ENCODE peak calls at places on chromosomes 5 and 9, in seven cellular contexts. G is Panc1, F is HCT116, Z is H1, A is HepG2, O is SK-N-SH, V is K562. N is an unnamed sample.

GRCh38 chr9:109035684-109036423 is 22.6 kb upstream of the CTNNAL1 start:
- DNase-seq in F (peak), Z (no peak), V (no peak), G (peak), O (no peak), A (peak), N (no peak)

GRCh38 chr5:15008911-15009310 is 137.3 kb upstream of the ANKH start:
- DNase-seq in Z (no peak), V (no peak), A (peak), O (no peak), F (no peak), G (no peak), N (no peak)

GRCh38 chr5:1840741-1841521 is 39.7 kb downstream of the NDUFS6 start:
- DNase-seq in G (no peak), V (no peak), A (no peak), Z (no peak), F (no peak), O (peak), N (no peak)

GRCh38 chr5:111583761-111584203 is 71.4 kb upstream of the STARD4 start:
- DNase-seq in O (no peak), Z (no peak), A (no peak), F (no peak), G (no peak), V (no peak), N (no peak)

GRCh38 chr9:38214441-38214840 is 145.4 kb upstream of the SHB start:
- DNase-seq in V (no peak), Z (peak), O (peak), F (no peak), G (no peak), A (no peak), N (no peak)

GRCh38 chr9:136297016-136297691 is 6.7 kb downstream of the CCDC187 start:
- DNase-seq in Z (no peak), G (no peak), F (no peak), O (no peak), V (no peak), A (peak), N (no peak)

GRCh38 chr5:39209924-39210323 is 9.4 kb downstream of the FYB1 start:
- DNase-seq in F (no peak), V (no peak), G (no peak), O (no peak), Z (no peak), A (no peak), N (no peak)

GRCh38 chr9:21919377-21920362 is 74.5 kb downstream of the CDKN2A start:
- DNase-seq in Z (no peak), G (no peak), A (peak), V (no peak), F (peak), O (peak), N (peak)

GRCh38 chr9:116279230-116279629 is 125.6 kb downstream of the PAPPA start:
- DNase-seq in G (no peak), A (no peak), V (no peak), O (no peak), Z (peak), F (no peak), N (no peak)

GRCh38 chr5:35828092-35828598 is 28.5 kb upstream of the IL7R start:
- DNase-seq in A (no peak), G (no peak), Z (no peak), F (no peak), O (no peak), V (no peak), N (no peak)

GRCh38 chr9:114356792-114357191 is 27.1 kb downstream of the ORM2 start:
- DNase-seq in Z (no peak), F (no peak), V (no peak), G (no peak), A (no peak), O (no peak), N (no peak)

GRCh38 chr5:158276692-158277091 is 417.7 kb upstream of the CLINT1 start:
- DNase-seq in V (no peak), G (no peak), O (no peak), A (no peak), F (no peak), Z (no peak), N (no peak)

GRCh38 chr5:102933300-102933699 is 178.2 kb downstream of the PAM start:
- DNase-seq in Z (no peak), G (no peak), V (no peak), F (no peak), O (no peak), A (no peak), N (no peak)

GRCh38 chr9:114452219-114453169 is 52.8 kb downstream of the WHRN start:
- DNase-seq in V (no peak), A (no peak), Z (no peak), G (no peak), O (no peak), F (no peak), N (no peak)

GRCh38 chr5:69238760-69239251 is 4.1 kb downstream of the CDK7 start:
- DNase-seq in F (peak), V (no peak), A (no peak), O (no peak), Z (no peak), G (peak), N (no peak)

GRCh38 chr5:142432369-142432863 is 107.6 kb upstream of the SPRY4 start:
- DNase-seq in A (no peak), G (no peak), Z (no peak), V (no peak), F (no peak), O (no peak), N (no peak)

GRCh38 chr5:78622302-78622971 is 26.1 kb downstream of the LHFPL2 start:
- DNase-seq in G (no peak), A (no peak), F (no peak), V (no peak), O (no peak), Z (no peak), N (no peak)

GRCh38 chr5:125357660-125358059 is 611.2 kb upstream of the ZNF608 start:
- DNase-seq in O (no peak), Z (no peak), G (no peak), A (no peak), F (no peak), V (no peak), N (no peak)

GRCh38 chr9:108056083-108056804 is 566.7 kb upstream of the KLF4 start:
- DNase-seq in V (no peak), Z (no peak), O (no peak), G (no peak), F (no peak), A (no peak), N (no peak)

GRCh38 chr9:133574791-133575672 is 34.2 kb downstream of the FAM163B start:
- DNase-seq in F (no peak), Z (no peak), G (no peak), O (no peak), V (no peak), A (no peak), N (no peak)

GRCh38 chr9:109100543-109101201 is 19.1 kb downstream of the TMEM245 start:
- DNase-seq in V (no peak), O (no peak), Z (no peak), A (no peak), F (no peak), G (no peak), N (no peak)

GRCh38 chr9:12699529-12699928 is 6.3 kb downstream of the TYRP1 start:
- DNase-seq in V (no peak), Z (no peak), G (no peak), A (no peak), F (no peak), O (no peak), N (no peak)

GRCh38 chr5:53419247-53419646 is 61.2 kb upstream of the FST start:
- DNase-seq in V (no peak), Z (no peak), F (no peak), G (no peak), A (no peak), O (no peak), N (no peak)

GRCh38 chr5:136106351-136106750 is 26.3 kb upstream of the SMAD5 start:
- DNase-seq in O (no peak), G (no peak), V (no peak), F (no peak), Z (no peak), A (no peak), N (no peak)

GRCh38 chr5:110496276-110496675 is 230.2 kb downstream of the TMEM232 start:
- DNase-seq in G (no peak), A (no peak), V (no peak), Z (no peak), F (no peak), O (no peak), N (no peak)

GRCh38 chr9:28270156-28270555 is 696.9 kb upstream of the C9orf72 start:
- DNase-seq in O (no peak), G (no peak), Z (no peak), F (no peak), A (no peak), V (no peak), N (no peak)

GRCh38 chr9:129432671-129433154 is 188.2 kb downstream of the C9orf50 start:
- DNase-seq in O (peak), F (no peak), V (no peak), Z (no peak), A (no peak), G (no peak), N (no peak)

GRCh38 chr5:134026521-134027202 is 21.9 kb upstream of the VDAC1 start:
- DNase-seq in A (peak), G (peak), Z (peak), O (peak), V (peak), F (peak), N (no peak)

GRCh38 chr5:112240011-112240410 is 179.1 kb downstream of the EPB41L4A start:
- DNase-seq in V (no peak), O (no peak), Z (no peak), F (no peak), A (no peak), G (no peak), N (no peak)

GRCh38 chr9:117545846-117546245 is 131.0 kb upstream of the ASTN2 start:
- DNase-seq in A (no peak), F (no peak), G (no peak), O (no peak), V (no peak), Z (no peak), N (no peak)

GRCh38 chr5:110085826-110086225 is 396.1 kb downstream of the MAN2A1 start:
- DNase-seq in O (no peak), V (no peak), F (no peak), G (no peak), A (no peak), Z (no peak), N (no peak)

GRCh38 chr5:20102291-20102690 is 114.3 kb upstream of the CDH18 start:
- DNase-seq in V (no peak), Z (no peak), G (no peak), F (no peak), A (no peak), O (no peak), N (no peak)

GRCh38 chr9:33687779-33688178 is 107.6 kb upstream of the PRSS3 start:
- DNase-seq in G (no peak), Z (no peak), F (no peak), V (no peak), O (no peak), A (no peak), N (no peak)

GRCh38 chr5:1111727-1112289 is at the start of gene SLC12A7:
- DNase-seq in V (peak), Z (no peak), O (peak), F (no peak), G (no peak), A (no peak), N (no peak)

GRCh38 chr9:77848897-77849296 is 182.7 kb downstream of the GNAQ start:
- DNase-seq in G (no peak), Z (no peak), F (no peak), O (no peak), V (no peak), A (no peak), N (no peak)

GRCh38 chr5:36214434-36214833 is 27.3 kb downstream of the NADK2 start:
- DNase-seq in A (peak), V (no peak), F (no peak), O (no peak), Z (no peak), G (no peak), N (no peak)

GRCh38 chr9:134046894-134047681 is 20.7 kb downstream of the BRD3 start:
- DNase-seq in G (no peak), O (no peak), F (no peak), V (no peak), A (no peak), Z (no peak), N (no peak)

GRCh38 chr9:95316274-95316673 is 1.2 kb downstream of the FANCC start:
- DNase-seq in V (peak), F (no peak), A (no peak), G (no peak), Z (no peak), O (no peak), N (no peak)

GRCh38 chr9:95316794-95317118 is 753 bp downstream of the FANCC start:
- DNase-seq in F (peak), Z (peak), A (peak), G (no peak), O (peak), V (peak), N (no peak)

GRCh38 chr9:95311956-95312355 is 5.6 kb downstream of the FANCC start:
- DNase-seq in G (no peak), Z (no peak), V (no peak), F (no peak), O (no peak), A (no peak), N (no peak)

GRCh38 chr9:95315108-95315746 is 2.3 kb downstream of the FANCC start:
- DNase-seq in A (peak), G (no peak), V (no peak), F (no peak), Z (no peak), O (no peak), N (no peak)

DNA sequence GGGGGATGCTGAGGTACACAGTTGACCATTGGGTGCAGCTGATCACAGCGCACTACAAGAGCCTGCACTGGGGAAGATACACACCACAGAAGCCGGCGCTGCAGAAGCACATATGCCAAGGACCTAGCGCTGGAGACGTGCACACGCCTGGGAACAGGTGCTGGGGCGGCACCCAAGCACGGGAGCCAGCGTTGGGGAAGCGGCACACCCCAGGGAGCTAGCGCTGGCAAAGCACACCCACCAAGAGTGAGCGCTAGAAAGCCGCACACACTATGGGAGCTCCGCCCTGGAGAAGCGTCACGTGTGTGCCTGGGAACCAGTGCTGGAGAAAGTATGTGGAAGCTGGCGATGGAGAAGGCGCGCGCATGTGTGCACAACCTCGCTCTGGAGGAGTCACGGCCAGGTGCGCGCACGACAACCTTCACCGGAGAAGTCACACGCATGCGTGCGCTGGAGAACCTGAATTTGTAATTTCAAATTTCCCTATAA is 4.5 kb downstream of the FANCC start:
- DNase-seq in V (no peak), G (no peak), F (peak), A (peak), Z (peak), O (peak), N (no peak)
- TF ChIP-seq SIN3A in V (no peak), G (no peak), F (no peak), A (no peak), Z (no peak), O (no peak), N (no peak)

DNA sequence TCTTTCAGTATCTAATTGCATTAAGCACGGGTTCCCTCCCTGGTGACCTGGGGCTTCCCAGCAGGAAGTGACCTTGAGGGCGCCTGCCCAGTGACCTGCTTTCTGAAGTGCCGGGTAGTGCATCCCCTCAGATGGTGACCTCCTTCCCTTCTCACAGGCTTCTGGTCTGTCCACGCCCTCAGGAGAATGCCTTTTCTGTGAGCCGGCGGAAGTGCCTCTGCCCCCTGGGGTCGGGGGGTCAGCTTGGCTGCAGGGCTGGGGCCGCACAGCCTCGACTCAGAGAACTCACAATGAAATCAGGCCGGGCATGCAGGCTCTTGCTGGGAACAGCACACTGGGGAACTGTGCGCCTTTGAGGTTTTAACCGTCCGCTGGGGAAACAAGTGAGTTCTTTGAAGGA is 124.5 kb upstream of the PHYKPL start:
- DNase-seq in F (no peak), G (no peak), V (no peak), A (no peak), O (peak), Z (peak), N (no peak)
- TF ChIP-seq SIN3A in F (no peak), G (no peak), V (no peak), A (no peak), O (no peak), Z (no peak), N (no peak)

GRCh38 chr9:80796662-80797426 is 892.5 kb downstream of the TLE1 start:
- DNase-seq in O (no peak), V (no peak), F (no peak), G (no peak), Z (no peak), A (no peak), N (no peak)

GRCh38 chr9:80794197-80794596 is 895.1 kb downstream of the TLE1 start:
- DNase-seq in Z (no peak), F (no peak), A (no peak), G (no peak), O (no peak), V (no peak), N (no peak)

GRCh38 chr9:80793706-80794105 is 895.6 kb downstream of the TLE1 start:
- DNase-seq in O (no peak), A (no peak), V (no peak), F (no peak), G (no peak), Z (no peak), N (no peak)

GRCh38 chr9:80797427-80797825 is 891.9 kb downstream of the TLE1 start:
- DNase-seq in O (no peak), F (no peak), V (no peak), A (no peak), G (no peak), Z (no peak), N (no peak)

GRCh38 chr9:80797841-80798688 is 891.3 kb downstream of the TLE1 start:
- DNase-seq in F (no peak), A (no peak), V (no peak), G (no peak), O (peak), Z (no peak), N (no peak)
- TF ChIP-seq SIN3A in F (no peak), A (no peak), V (no peak), G (no peak), O (no peak), Z (no peak), N (no peak)

DNA sequence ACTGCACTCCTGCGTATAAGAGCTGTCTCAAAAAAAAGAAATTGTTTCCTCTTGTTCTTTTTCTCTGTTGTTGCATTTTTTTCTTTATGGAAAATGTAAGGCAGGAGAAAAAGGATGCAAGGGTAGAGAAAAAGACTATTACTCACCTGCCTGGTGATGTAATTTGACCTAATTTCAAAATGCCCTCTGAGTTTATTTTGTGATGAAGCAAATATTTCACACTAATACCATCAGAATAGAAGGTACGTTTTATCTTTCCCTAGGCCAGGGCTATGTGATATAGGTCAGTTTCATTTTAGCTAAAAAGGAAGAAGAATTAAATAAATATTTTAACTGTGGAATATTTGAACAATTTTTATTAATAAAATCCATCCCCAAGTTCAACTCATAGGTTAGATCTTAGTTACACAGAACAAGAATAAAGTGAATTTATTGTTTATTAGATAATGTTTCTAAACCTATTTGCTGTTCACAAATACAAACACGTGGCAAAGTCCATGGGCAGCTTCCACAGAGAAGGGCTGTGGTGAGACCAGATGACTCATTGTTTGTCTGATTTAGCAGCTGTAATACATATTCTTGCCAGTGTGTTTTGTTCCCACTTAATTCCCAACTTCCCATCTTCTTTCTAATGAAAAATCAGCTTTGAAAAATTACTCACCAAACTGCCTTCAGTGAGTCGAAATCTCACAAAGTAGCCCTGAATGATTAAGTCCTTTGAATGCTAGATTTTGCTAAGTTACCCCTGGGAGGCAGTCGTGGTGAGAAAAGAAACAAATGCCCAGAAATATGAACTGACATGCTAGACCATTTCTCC is 52.8 kb upstream of the CCDC112 start:
- DNase-seq in G (peak), A (peak), V (no peak), F (peak), Z (no peak), O (no peak), N (no peak)
- TF ChIP-seq SIN3A in G (no peak), A (no peak), V (no peak), F (no peak), Z (no peak), O (no peak), N (no peak)

N was measured in GM12878.